ENCODE peak calls at places on chromosomes 5 and 9, in seven cellular contexts. One of them, this sample, is unnamed.

GRCh38 chr9:88947581-88948573 is 43.4 kb upstream of the S1PR3 start:
- DNase-seq in prostate gland: no peak
- DNase-seq in GDM1: no peak
- DNase-seq in T follicular helper cell: no peak
- DNase-seq in activated CD8-positive, alpha-beta memory T cell treated with anti-CD3 and anti-CD28 coated beads for 48 hours: no peak
- DNase-seq in activated gamma-delta T cell treated with Interleukin-2 at 50 U/mL for 16 hours: no peak
- DNase-seq in nephron progenitor cell: no peak
- DNase-seq in this sample: no peak

GRCh38 chr5:94830520-94830919 is 212.1 kb downstream of the SLF1 start:
- DNase-seq in prostate gland: no peak
- DNase-seq in GDM1: no peak
- DNase-seq in T follicular helper cell: no peak
- DNase-seq in activated CD8-positive, alpha-beta memory T cell treated with anti-CD3 and anti-CD28 coated beads for 48 hours: no peak
- DNase-seq in activated gamma-delta T cell treated with Interleukin-2 at 50 U/mL for 16 hours: no peak
- DNase-seq in nephron progenitor cell: no peak
- DNase-seq in this sample: no peak

GRCh38 chr9:100595391-100596199 is 17.7 kb downstream of the CAVIN4 start:
- DNase-seq in prostate gland: peak
- DNase-seq in GDM1: peak
- DNase-seq in T follicular helper cell: no peak
- DNase-seq in activated CD8-positive, alpha-beta memory T cell treated with anti-CD3 and anti-CD28 coated beads for 48 hours: no peak
- DNase-seq in activated gamma-delta T cell treated with Interleukin-2 at 50 U/mL for 16 hours: no peak
- DNase-seq in nephron progenitor cell: peak
- DNase-seq in this sample: no peak

GRCh38 chr9:504921-505821 is 290.5 kb downstream of the DOCK8 start:
- DNase-seq in prostate gland: peak
- DNase-seq in GDM1: no peak
- DNase-seq in T follicular helper cell: no peak
- DNase-seq in activated CD8-positive, alpha-beta memory T cell treated with anti-CD3 and anti-CD28 coated beads for 48 hours: peak
- DNase-seq in activated gamma-delta T cell treated with Interleukin-2 at 50 U/mL for 16 hours: no peak
- DNase-seq in nephron progenitor cell: peak
- DNase-seq in this sample: no peak

GRCh38 chr5:130061746-130062145 is 157.5 kb downstream of the CHSY3 start:
- DNase-seq in prostate gland: no peak
- DNase-seq in GDM1: no peak
- DNase-seq in T follicular helper cell: no peak
- DNase-seq in activated CD8-positive, alpha-beta memory T cell treated with anti-CD3 and anti-CD28 coated beads for 48 hours: no peak
- DNase-seq in activated gamma-delta T cell treated with Interleukin-2 at 50 U/mL for 16 hours: no peak
- DNase-seq in nephron progenitor cell: no peak
- DNase-seq in this sample: no peak

GRCh38 chr9:106287108-106287631 is 575.8 kb upstream of the ZNF462 start:
- DNase-seq in prostate gland: no peak
- DNase-seq in GDM1: no peak
- DNase-seq in T follicular helper cell: no peak
- DNase-seq in activated CD8-positive, alpha-beta memory T cell treated with anti-CD3 and anti-CD28 coated beads for 48 hours: no peak
- DNase-seq in activated gamma-delta T cell treated with Interleukin-2 at 50 U/mL for 16 hours: no peak
- DNase-seq in nephron progenitor cell: peak
- DNase-seq in this sample: no peak

GRCh38 chr5:61701877-61702602 is 370.0 kb downstream of the ZSWIM6 start:
- DNase-seq in prostate gland: no peak
- DNase-seq in GDM1: no peak
- DNase-seq in T follicular helper cell: no peak
- DNase-seq in activated CD8-positive, alpha-beta memory T cell treated with anti-CD3 and anti-CD28 coated beads for 48 hours: no peak
- DNase-seq in activated gamma-delta T cell treated with Interleukin-2 at 50 U/mL for 16 hours: no peak
- DNase-seq in nephron progenitor cell: no peak
- DNase-seq in this sample: no peak

GRCh38 chr5:9617191-9617590 is 13.0 kb downstream of the TAS2R1 start:
- DNase-seq in prostate gland: no peak
- DNase-seq in GDM1: no peak
- DNase-seq in T follicular helper cell: no peak
- DNase-seq in activated CD8-positive, alpha-beta memory T cell treated with anti-CD3 and anti-CD28 coated beads for 48 hours: no peak
- DNase-seq in activated gamma-delta T cell treated with Interleukin-2 at 50 U/mL for 16 hours: no peak
- DNase-seq in nephron progenitor cell: peak
- DNase-seq in this sample: no peak

GRCh38 chr9:128835246-128836210 is 5.9 kb upstream of the SPOUT1 start:
- DNase-seq in prostate gland: no peak
- DNase-seq in GDM1: no peak
- DNase-seq in T follicular helper cell: no peak
- DNase-seq in activated CD8-positive, alpha-beta memory T cell treated with anti-CD3 and anti-CD28 coated beads for 48 hours: no peak
- DNase-seq in activated gamma-delta T cell treated with Interleukin-2 at 50 U/mL for 16 hours: no peak
- DNase-seq in nephron progenitor cell: no peak
- DNase-seq in this sample: no peak

GRCh38 chr5:121221483-121221882 is 630.2 kb upstream of the FTMT start:
- DNase-seq in prostate gland: no peak
- DNase-seq in GDM1: no peak
- DNase-seq in T follicular helper cell: no peak
- DNase-seq in activated CD8-positive, alpha-beta memory T cell treated with anti-CD3 and anti-CD28 coated beads for 48 hours: no peak
- DNase-seq in activated gamma-delta T cell treated with Interleukin-2 at 50 U/mL for 16 hours: no peak
- DNase-seq in nephron progenitor cell: no peak
- DNase-seq in this sample: no peak

GRCh38 chr9:112421771-112422222 is 41.9 kb downstream of the HSDL2 start:
- DNase-seq in prostate gland: no peak
- DNase-seq in GDM1: no peak
- DNase-seq in T follicular helper cell: no peak
- DNase-seq in activated CD8-positive, alpha-beta memory T cell treated with anti-CD3 and anti-CD28 coated beads for 48 hours: no peak
- DNase-seq in activated gamma-delta T cell treated with Interleukin-2 at 50 U/mL for 16 hours: no peak
- DNase-seq in nephron progenitor cell: no peak
- DNase-seq in this sample: no peak

GRCh38 chr5:163727028-163727427 is 221.6 kb downstream of the MAT2B start:
- DNase-seq in prostate gland: no peak
- DNase-seq in GDM1: no peak
- DNase-seq in T follicular helper cell: no peak
- DNase-seq in activated CD8-positive, alpha-beta memory T cell treated with anti-CD3 and anti-CD28 coated beads for 48 hours: no peak
- DNase-seq in activated gamma-delta T cell treated with Interleukin-2 at 50 U/mL for 16 hours: no peak
- DNase-seq in nephron progenitor cell: no peak
- DNase-seq in this sample: no peak

GRCh38 chr5:92652735-92653134 is 928.3 kb downstream of the NR2F1-AS1 start:
- DNase-seq in prostate gland: no peak
- DNase-seq in GDM1: no peak
- DNase-seq in T follicular helper cell: no peak
- DNase-seq in activated CD8-positive, alpha-beta memory T cell treated with anti-CD3 and anti-CD28 coated beads for 48 hours: no peak
- DNase-seq in activated gamma-delta T cell treated with Interleukin-2 at 50 U/mL for 16 hours: no peak
- DNase-seq in nephron progenitor cell: no peak
- DNase-seq in this sample: no peak

GRCh38 chr5:104237574-104237973 is 675.0 kb upstream of the NUDT12 start:
- DNase-seq in prostate gland: no peak
- DNase-seq in GDM1: no peak
- DNase-seq in T follicular helper cell: no peak
- DNase-seq in activated CD8-positive, alpha-beta memory T cell treated with anti-CD3 and anti-CD28 coated beads for 48 hours: no peak
- DNase-seq in activated gamma-delta T cell treated with Interleukin-2 at 50 U/mL for 16 hours: no peak
- DNase-seq in nephron progenitor cell: no peak
- DNase-seq in this sample: no peak

GRCh38 chr9:109403766-109404320 is 83.0 kb upstream of the EPB41L4B start:
- DNase-seq in prostate gland: no peak
- DNase-seq in GDM1: no peak
- DNase-seq in T follicular helper cell: no peak
- DNase-seq in activated CD8-positive, alpha-beta memory T cell treated with anti-CD3 and anti-CD28 coated beads for 48 hours: no peak
- DNase-seq in activated gamma-delta T cell treated with Interleukin-2 at 50 U/mL for 16 hours: no peak
- DNase-seq in nephron progenitor cell: no peak
- DNase-seq in this sample: no peak

GRCh38 chr5:177023247-177023703 is 779 bp downstream of the ZNF346 start:
- DNase-seq in prostate gland: no peak
- DNase-seq in GDM1: no peak
- DNase-seq in T follicular helper cell: peak
- DNase-seq in activated CD8-positive, alpha-beta memory T cell treated with anti-CD3 and anti-CD28 coated beads for 48 hours: peak
- DNase-seq in activated gamma-delta T cell treated with Interleukin-2 at 50 U/mL for 16 hours: no peak
- DNase-seq in nephron progenitor cell: no peak
- DNase-seq in this sample: no peak

GRCh38 chr5:55154893-55155292 is 5.1 kb upstream of the GPX8 start:
- DNase-seq in prostate gland: no peak
- DNase-seq in GDM1: no peak
- DNase-seq in T follicular helper cell: no peak
- DNase-seq in activated CD8-positive, alpha-beta memory T cell treated with anti-CD3 and anti-CD28 coated beads for 48 hours: no peak
- DNase-seq in activated gamma-delta T cell treated with Interleukin-2 at 50 U/mL for 16 hours: no peak
- DNase-seq in nephron progenitor cell: no peak
- DNase-seq in this sample: no peak

GRCh38 chr5:165209101-165209727 is 1703.8 kb downstream of the MAT2B start:
- DNase-seq in prostate gland: no peak
- DNase-seq in GDM1: no peak
- DNase-seq in T follicular helper cell: no peak
- DNase-seq in activated CD8-positive, alpha-beta memory T cell treated with anti-CD3 and anti-CD28 coated beads for 48 hours: no peak
- DNase-seq in activated gamma-delta T cell treated with Interleukin-2 at 50 U/mL for 16 hours: no peak
- DNase-seq in nephron progenitor cell: peak
- DNase-seq in this sample: no peak

GRCh38 chr5:18789216-18789615 is 1155.0 kb downstream of the TAF11L14 start:
- DNase-seq in prostate gland: no peak
- DNase-seq in GDM1: no peak
- DNase-seq in T follicular helper cell: no peak
- DNase-seq in activated CD8-positive, alpha-beta memory T cell treated with anti-CD3 and anti-CD28 coated beads for 48 hours: no peak
- DNase-seq in activated gamma-delta T cell treated with Interleukin-2 at 50 U/mL for 16 hours: no peak
- DNase-seq in nephron progenitor cell: no peak
- DNase-seq in this sample: no peak

GRCh38 chr9:85723220-85723619 is 18.5 kb downstream of the AGTPBP1 start:
- DNase-seq in prostate gland: no peak
- DNase-seq in GDM1: no peak
- DNase-seq in T follicular helper cell: peak
- DNase-seq in activated CD8-positive, alpha-beta memory T cell treated with anti-CD3 and anti-CD28 coated beads for 48 hours: no peak
- DNase-seq in activated gamma-delta T cell treated with Interleukin-2 at 50 U/mL for 16 hours: peak
- DNase-seq in nephron progenitor cell: no peak
- DNase-seq in this sample: no peak

GRCh38 chr9:84669293-84670105 is at the start of gene NTRK2:
- DNase-seq in prostate gland: no peak
- DNase-seq in GDM1: no peak
- DNase-seq in T follicular helper cell: no peak
- DNase-seq in activated CD8-positive, alpha-beta memory T cell treated with anti-CD3 and anti-CD28 coated beads for 48 hours: no peak
- DNase-seq in activated gamma-delta T cell treated with Interleukin-2 at 50 U/mL for 16 hours: no peak
- DNase-seq in nephron progenitor cell: peak
- DNase-seq in this sample: no peak

GRCh38 chr5:80755634-80756033 is 100.9 kb upstream of the DHFR start:
- DNase-seq in prostate gland: no peak
- DNase-seq in GDM1: no peak
- DNase-seq in T follicular helper cell: no peak
- DNase-seq in activated CD8-positive, alpha-beta memory T cell treated with anti-CD3 and anti-CD28 coated beads for 48 hours: no peak
- DNase-seq in activated gamma-delta T cell treated with Interleukin-2 at 50 U/mL for 16 hours: no peak
- DNase-seq in nephron progenitor cell: no peak
- DNase-seq in this sample: no peak

GRCh38 chr9:136327313-136327971 is at the start of gene GPSM1:
- DNase-seq in prostate gland: no peak
- DNase-seq in GDM1: peak
- DNase-seq in T follicular helper cell: peak
- DNase-seq in activated CD8-positive, alpha-beta memory T cell treated with anti-CD3 and anti-CD28 coated beads for 48 hours: no peak
- DNase-seq in activated gamma-delta T cell treated with Interleukin-2 at 50 U/mL for 16 hours: no peak
- DNase-seq in nephron progenitor cell: peak
- DNase-seq in this sample: no peak

GRCh38 chr9:101458955-101459631 is 23.5 kb upstream of the ALDOB start:
- DNase-seq in prostate gland: peak
- DNase-seq in GDM1: peak
- DNase-seq in T follicular helper cell: no peak
- DNase-seq in activated CD8-positive, alpha-beta memory T cell treated with anti-CD3 and anti-CD28 coated beads for 48 hours: no peak
- DNase-seq in activated gamma-delta T cell treated with Interleukin-2 at 50 U/mL for 16 hours: no peak
- DNase-seq in nephron progenitor cell: no peak
- DNase-seq in this sample: no peak

GRCh38 chr5:155480731-155481131 is 467.2 kb downstream of the KIF4B start:
- DNase-seq in prostate gland: no peak
- DNase-seq in GDM1: no peak
- DNase-seq in T follicular helper cell: no peak
- DNase-seq in activated CD8-positive, alpha-beta memory T cell treated with anti-CD3 and anti-CD28 coated beads for 48 hours: no peak
- DNase-seq in activated gamma-delta T cell treated with Interleukin-2 at 50 U/mL for 16 hours: no peak
- DNase-seq in nephron progenitor cell: no peak
- DNase-seq in this sample: no peak

GRCh38 chr5:81070561-81070960 is 110.4 kb downstream of the RASGRF2 start:
- DNase-seq in prostate gland: no peak
- DNase-seq in GDM1: no peak
- DNase-seq in T follicular helper cell: no peak
- DNase-seq in activated CD8-positive, alpha-beta memory T cell treated with anti-CD3 and anti-CD28 coated beads for 48 hours: no peak
- DNase-seq in activated gamma-delta T cell treated with Interleukin-2 at 50 U/mL for 16 hours: no peak
- DNase-seq in nephron progenitor cell: no peak
- DNase-seq in this sample: no peak

GRCh38 chr5:107365355-107366109 is 305.2 kb downstream of the EFNA5 start:
- DNase-seq in prostate gland: no peak
- DNase-seq in GDM1: peak
- DNase-seq in T follicular helper cell: no peak
- DNase-seq in activated CD8-positive, alpha-beta memory T cell treated with anti-CD3 and anti-CD28 coated beads for 48 hours: no peak
- DNase-seq in activated gamma-delta T cell treated with Interleukin-2 at 50 U/mL for 16 hours: no peak
- DNase-seq in nephron progenitor cell: no peak
- DNase-seq in this sample: no peak

GRCh38 chr5:40441733-40442132 is 238.0 kb upstream of the PTGER4 start:
- DNase-seq in prostate gland: no peak
- DNase-seq in GDM1: no peak
- DNase-seq in T follicular helper cell: no peak
- DNase-seq in activated CD8-positive, alpha-beta memory T cell treated with anti-CD3 and anti-CD28 coated beads for 48 hours: no peak
- DNase-seq in activated gamma-delta T cell treated with Interleukin-2 at 50 U/mL for 16 hours: peak
- DNase-seq in nephron progenitor cell: no peak
- DNase-seq in this sample: no peak

GRCh38 chr9:72407047-72407446 is 42.0 kb upstream of the ZFAND5 start:
- DNase-seq in prostate gland: no peak
- DNase-seq in GDM1: no peak
- DNase-seq in T follicular helper cell: no peak
- DNase-seq in activated CD8-positive, alpha-beta memory T cell treated with anti-CD3 and anti-CD28 coated beads for 48 hours: no peak
- DNase-seq in activated gamma-delta T cell treated with Interleukin-2 at 50 U/mL for 16 hours: no peak
- DNase-seq in nephron progenitor cell: no peak
- DNase-seq in this sample: no peak

GRCh38 chr9:22117511-22118388 is 108.6 kb upstream of the CDKN2B start:
- DNase-seq in prostate gland: no peak
- DNase-seq in GDM1: no peak
- DNase-seq in T follicular helper cell: no peak
- DNase-seq in activated CD8-positive, alpha-beta memory T cell treated with anti-CD3 and anti-CD28 coated beads for 48 hours: no peak
- DNase-seq in activated gamma-delta T cell treated with Interleukin-2 at 50 U/mL for 16 hours: no peak
- DNase-seq in nephron progenitor cell: peak
- DNase-seq in this sample: no peak

GRCh38 chr5:174996941-174997340 is 272.6 kb downstream of the MSX2 start:
- DNase-seq in prostate gland: no peak
- DNase-seq in GDM1: no peak
- DNase-seq in T follicular helper cell: no peak
- DNase-seq in activated CD8-positive, alpha-beta memory T cell treated with anti-CD3 and anti-CD28 coated beads for 48 hours: no peak
- DNase-seq in activated gamma-delta T cell treated with Interleukin-2 at 50 U/mL for 16 hours: no peak
- DNase-seq in nephron progenitor cell: no peak
- DNase-seq in this sample: no peak

GRCh38 chr5:159448-160172 is 31.7 kb upstream of the LRRC14B start:
- DNase-seq in prostate gland: no peak
- DNase-seq in GDM1: peak
- DNase-seq in T follicular helper cell: no peak
- DNase-seq in activated CD8-positive, alpha-beta memory T cell treated with anti-CD3 and anti-CD28 coated beads for 48 hours: no peak
- DNase-seq in activated gamma-delta T cell treated with Interleukin-2 at 50 U/mL for 16 hours: no peak
- DNase-seq in nephron progenitor cell: no peak
- DNase-seq in this sample: no peak

GRCh38 chr5:132751444-132751843 is 4.2 kb downstream of the CCNI2 start:
- DNase-seq in prostate gland: no peak
- DNase-seq in GDM1: no peak
- DNase-seq in T follicular helper cell: no peak
- DNase-seq in activated CD8-positive, alpha-beta memory T cell treated with anti-CD3 and anti-CD28 coated beads for 48 hours: no peak
- DNase-seq in activated gamma-delta T cell treated with Interleukin-2 at 50 U/mL for 16 hours: no peak
- DNase-seq in nephron progenitor cell: no peak
- DNase-seq in this sample: no peak

GRCh38 chr5:142323480-142324376 is 1.1 kb downstream of the SPRY4 start:
- DNase-seq in prostate gland: no peak
- DNase-seq in GDM1: no peak
- DNase-seq in T follicular helper cell: no peak
- DNase-seq in activated CD8-positive, alpha-beta memory T cell treated with anti-CD3 and anti-CD28 coated beads for 48 hours: no peak
- DNase-seq in activated gamma-delta T cell treated with Interleukin-2 at 50 U/mL for 16 hours: no peak
- DNase-seq in nephron progenitor cell: peak
- DNase-seq in this sample: no peak

GRCh38 chr5:39648539-39649200 is 223.9 kb upstream of the DAB2 start:
- DNase-seq in prostate gland: no peak
- DNase-seq in GDM1: no peak
- DNase-seq in T follicular helper cell: no peak
- DNase-seq in activated CD8-positive, alpha-beta memory T cell treated with anti-CD3 and anti-CD28 coated beads for 48 hours: no peak
- DNase-seq in activated gamma-delta T cell treated with Interleukin-2 at 50 U/mL for 16 hours: no peak
- DNase-seq in nephron progenitor cell: no peak
- DNase-seq in this sample: no peak

GRCh38 chr9:85536076-85536475 is 205.7 kb downstream of the AGTPBP1 start:
- DNase-seq in prostate gland: no peak
- DNase-seq in GDM1: no peak
- DNase-seq in T follicular helper cell: no peak
- DNase-seq in activated CD8-positive, alpha-beta memory T cell treated with anti-CD3 and anti-CD28 coated beads for 48 hours: no peak
- DNase-seq in activated gamma-delta T cell treated with Interleukin-2 at 50 U/mL for 16 hours: no peak
- DNase-seq in nephron progenitor cell: no peak
- DNase-seq in this sample: no peak

GRCh38 chr5:78005021-78005785 is 229.1 kb upstream of the TBCA start:
- DNase-seq in prostate gland: no peak
- DNase-seq in GDM1: no peak
- DNase-seq in T follicular helper cell: no peak
- DNase-seq in activated CD8-positive, alpha-beta memory T cell treated with anti-CD3 and anti-CD28 coated beads for 48 hours: no peak
- DNase-seq in activated gamma-delta T cell treated with Interleukin-2 at 50 U/mL for 16 hours: no peak
- DNase-seq in nephron progenitor cell: no peak
- DNase-seq in this sample: no peak

GRCh38 chr5:10586008-10586407 is 22.1 kb downstream of the ANKRD33B start:
- DNase-seq in prostate gland: no peak
- DNase-seq in GDM1: no peak
- DNase-seq in T follicular helper cell: no peak
- DNase-seq in activated CD8-positive, alpha-beta memory T cell treated with anti-CD3 and anti-CD28 coated beads for 48 hours: no peak
- DNase-seq in activated gamma-delta T cell treated with Interleukin-2 at 50 U/mL for 16 hours: no peak
- DNase-seq in nephron progenitor cell: no peak
- DNase-seq in this sample: no peak

This sample was measured in GOT3.